ENCODE peak calls at places on chromosomes 3 and 15, in seven cellular contexts. N, S, B, P, K, Y and T are unnamed samples.

GRCh38 chr3:45143673-45144670 is 2.2 kb downstream of the CDCP1 start:
- DNase-seq in P (no peak), Y (no peak), S (no peak), N (peak), K (no peak), B (no peak), T (no peak)

GRCh38 chr15:30046414-30046813 is 36.3 kb upstream of the GOLGA8J start:
- DNase-seq in B (no peak), K (no peak), N (no peak), S (no peak), P (no peak), Y (no peak), T (no peak)

GRCh38 chr3:45043715-45044299 is 17.7 kb downstream of the CLEC3B start:
- DNase-seq in B (no peak), P (no peak), N (peak), K (peak), Y (no peak), S (peak), T (no peak)

GRCh38 chr15:25784876-25785642 is 78.1 kb downstream of the ATP10A start:
- DNase-seq in B (no peak), P (no peak), S (peak), Y (no peak), K (peak), N (peak), T (no peak)

GRCh38 chr3:42513121-42513520 is 10.7 kb downstream of the VIPR1 start:
- DNase-seq in S (no peak), N (no peak), B (no peak), K (no peak), Y (no peak), P (no peak), T (no peak)

GRCh38 chr3:151146071-151146730 is 56.8 kb downstream of the GPR171 start:
- DNase-seq in B (peak), P (peak), Y (peak), N (peak), S (peak), K (peak), T (peak)

GRCh38 chr3:140715035-140715434 is 37.2 kb downstream of the TRIM42 start:
- DNase-seq in B (no peak), Y (no peak), S (no peak), K (no peak), P (no peak), N (no peak), T (no peak)

GRCh38 chr15:72342385-72342784 is 22.4 kb upstream of the CELF6 start:
- DNase-seq in K (peak), P (no peak), Y (peak), S (peak), N (peak), B (peak), T (peak)

GRCh38 chr15:32747886-32748285 is 30.1 kb downstream of the GREM1 start:
- DNase-seq in Y (no peak), B (no peak), P (no peak), S (no peak), N (no peak), K (no peak), T (no peak)

GRCh38 chr3:25045291-25045690 is 382.8 kb upstream of the RARB start:
- DNase-seq in P (peak), N (peak), B (no peak), Y (no peak), S (no peak), K (no peak), T (no peak)

GRCh38 chr15:62254137-62254934 is 89.3 kb upstream of the C2CD4B start:
- DNase-seq in S (peak), K (peak), N (peak), B (peak), P (peak), Y (peak), T (peak)

GRCh38 chr15:33008284-33009011 is 186.1 kb downstream of the FMN1 start:
- DNase-seq in N (peak), K (peak), B (no peak), P (no peak), S (no peak), Y (peak), T (no peak)

GRCh38 chr15:29835301-29835700 is 13.0 kb upstream of the TJP1 start:
- DNase-seq in P (no peak), K (peak), S (no peak), N (no peak), B (no peak), Y (no peak), T (no peak)

GRCh38 chr3:182682263-182683229 is 110.8 kb upstream of the ATP11B start:
- DNase-seq in S (peak), Y (peak), K (peak), P (peak), N (peak), B (peak), T (peak)

GRCh38 chr3:177948716-177949422 is 587.4 kb upstream of the KCNMB2 start:
- DNase-seq in B (no peak), K (no peak), P (no peak), S (no peak), N (no peak), Y (no peak), T (no peak)

GRCh38 chr3:46395210-46395661 is 11.6 kb downstream of the CCR5AS start:
- DNase-seq in K (peak), S (no peak), P (no peak), Y (peak), N (no peak), B (no peak), T (peak)

GRCh38 chr15:60973637-60974415 is 255.3 kb downstream of the RORA start:
- DNase-seq in K (peak), B (no peak), S (no peak), Y (no peak), P (peak), N (peak), T (no peak)

GRCh38 chr15:92421980-92422379 is 28.3 kb downstream of the ST8SIA2 start:
- DNase-seq in S (no peak), P (no peak), B (no peak), Y (no peak), N (peak), K (peak), T (no peak)

GRCh38 chr3:75985432-75985831 is 200.1 kb upstream of the ZNF717 start:
- DNase-seq in N (peak), P (no peak), K (no peak), B (no peak), Y (no peak), S (no peak), T (no peak)

DNA sequence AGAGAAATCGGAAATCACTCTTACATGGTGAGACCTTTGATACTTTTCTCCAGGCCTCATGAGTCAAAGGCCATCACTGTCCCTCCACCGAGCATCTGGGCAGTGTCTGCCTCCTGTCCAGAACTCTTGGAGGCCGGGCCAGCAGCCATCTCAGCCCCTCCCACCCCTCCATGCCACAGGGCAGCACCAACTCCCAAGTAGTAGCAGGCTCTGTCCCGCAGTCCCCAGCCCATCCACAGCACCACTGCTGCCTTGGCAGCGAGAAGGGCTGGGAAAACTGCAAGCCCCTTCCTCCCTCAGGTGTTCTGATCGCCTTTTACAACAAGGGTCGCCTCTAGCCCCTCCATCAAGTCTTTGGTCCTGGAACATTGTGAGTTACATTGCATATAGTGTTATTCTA is 5.5 kb downstream of the LYSMD4 start:
- DNase-seq in P (no peak), K (no peak), Y (no peak), B (no peak), N (no peak), S (no peak), T (no peak)
- H4K8ac ChIP-seq in P (no peak), K (no peak), Y (no peak), B (no peak), N (no peak), S (no peak), T (no peak)

GRCh38 chr15:58684036-58684700 is 65.3 kb downstream of the ADAM10 start:
- DNase-seq in P (peak), N (no peak), K (no peak), Y (no peak), B (no peak), S (no peak), T (no peak)

GRCh38 chr15:58686286-58686685 is 63.2 kb downstream of the ADAM10 start:
- DNase-seq in K (no peak), N (no peak), Y (no peak), S (peak), B (no peak), P (no peak), T (peak)

GRCh38 chr15:58690703-58691102 is 58.8 kb downstream of the ADAM10 start:
- DNase-seq in B (no peak), N (no peak), P (no peak), K (no peak), S (no peak), Y (no peak), T (no peak)

GRCh38 chr15:58682234-58682633 is 67.3 kb downstream of the ADAM10 start:
- DNase-seq in P (no peak), S (no peak), B (no peak), Y (no peak), K (no peak), N (no peak), T (no peak)

GRCh38 chr15:58684751-58685150 is 64.8 kb downstream of the ADAM10 start:
- DNase-seq in N (no peak), S (no peak), B (no peak), Y (no peak), P (no peak), K (peak), T (no peak)
- H4K8ac ChIP-seq in N (no peak), S (no peak), B (no peak), Y (no peak), P (no peak), K (no peak), T (no peak)

DNA sequence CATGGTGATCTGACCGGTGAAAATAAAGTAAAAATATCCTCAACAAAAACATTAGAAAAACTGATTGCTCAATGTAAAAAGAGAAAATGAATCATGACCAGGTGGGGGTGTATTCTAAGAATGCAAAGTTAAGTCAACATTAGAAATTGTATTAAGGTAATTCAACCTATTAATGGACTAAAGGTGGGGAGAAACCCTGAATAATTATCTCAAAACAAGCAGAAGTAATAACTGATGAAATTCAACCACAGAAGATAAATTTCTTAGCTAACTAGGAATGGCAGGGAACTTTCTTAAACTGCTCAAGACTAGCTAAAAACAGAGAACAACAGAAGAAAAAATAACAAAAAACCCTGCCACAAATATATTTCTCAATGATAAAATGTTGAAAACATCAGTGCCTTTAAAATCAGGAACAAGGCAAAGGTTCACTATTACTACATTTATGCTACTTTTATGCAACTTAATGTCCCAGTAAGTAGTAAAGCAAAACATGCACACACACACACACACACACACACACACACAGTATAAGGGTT is 204.4 kb upstream of the THBS1 start:
- DNase-seq in S (no peak), K (no peak), N (no peak), P (no peak), B (no peak), Y (no peak), T (no peak)
- H4K8ac ChIP-seq in S (no peak), K (no peak), N (no peak), P (no peak), B (no peak), Y (no peak), T (no peak)

GRCh38 chr3:172918165-172918564 is 167.6 kb downstream of the ECT2 start:
- DNase-seq in P (no peak), B (no peak), Y (no peak), K (peak), N (peak), S (peak), T (no peak)

GRCh38 chr3:172918568-172919296 is 168.2 kb downstream of the ECT2 start:
- DNase-seq in K (no peak), P (no peak), B (no peak), S (peak), Y (no peak), N (no peak), T (no peak)

GRCh38 chr3:172911142-172911541 is 160.6 kb downstream of the ECT2 start:
- DNase-seq in K (no peak), P (no peak), B (no peak), Y (no peak), N (no peak), S (peak), T (peak)

GRCh38 chr3:172915911-172916514 is 165.5 kb downstream of the ECT2 start:
- DNase-seq in K (no peak), P (no peak), S (no peak), Y (no peak), N (no peak), B (no peak), T (no peak)

DNA sequence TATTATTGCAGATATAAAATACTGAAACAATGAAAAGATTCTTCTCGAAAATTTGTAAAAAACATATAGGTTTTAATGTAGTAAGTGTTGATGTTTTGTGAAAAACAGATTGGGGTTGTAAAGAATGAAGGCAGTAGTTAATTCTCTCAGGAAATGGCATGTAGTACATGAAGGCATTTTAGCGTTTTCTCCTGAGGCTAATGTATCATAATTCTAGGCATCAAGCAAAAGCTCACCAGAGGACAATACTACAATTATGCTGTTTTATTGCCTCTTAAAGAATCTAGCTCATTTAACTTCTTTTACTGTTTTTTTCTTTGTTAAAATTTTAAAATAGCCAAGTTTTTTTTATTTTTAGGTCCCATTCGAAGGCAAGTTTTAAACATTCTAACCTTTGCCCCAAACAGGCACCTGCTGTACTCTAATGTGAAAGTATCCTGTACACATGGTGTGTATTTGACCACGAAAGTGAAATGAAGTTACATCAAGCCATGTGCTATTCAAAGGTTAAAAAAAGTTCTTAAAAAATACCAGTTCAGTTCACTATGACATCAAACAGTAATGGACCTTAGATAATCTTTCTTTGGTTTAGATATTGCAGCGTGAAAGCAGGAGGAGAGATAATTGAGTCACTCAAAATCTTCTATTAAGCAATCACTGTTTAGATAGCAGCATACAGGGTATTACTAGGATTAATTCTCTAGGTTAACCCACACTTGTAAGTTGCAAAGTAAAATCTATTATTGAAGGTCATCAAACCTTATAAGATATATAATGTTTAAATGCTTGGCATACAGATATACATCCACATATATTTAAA is 163.6 kb downstream of the ECT2 start:
- DNase-seq in S (no peak), B (no peak), Y (no peak), K (no peak), P (no peak), N (no peak), T (no peak)
- H4K8ac ChIP-seq in S (no peak), B (no peak), Y (no peak), K (no peak), P (no peak), N (no peak), T (no peak)